ENCODE peak calls at places on chromosomes 3 and 15, in four cellular contexts. One of them, this sample, is unnamed.

GRCh38 chr3:165669502-165669901 is 167.7 kb downstream of the BCHE start:
- DNase-seq in bronchial epithelial cell: no peak
- DNase-seq in sigmoid colon: no peak
- DNase-seq in PC-3: peak; percentile 10
- DNase-seq in this sample: peak; percentile 63

GRCh38 chr15:65767895-65768294 is 24.2 kb downstream of the DENND4A start:
- DNase-seq in bronchial epithelial cell: no peak
- DNase-seq in sigmoid colon: no peak
- DNase-seq in PC-3: no peak
- DNase-seq in this sample: no peak

GRCh38 chr3:65907232-65908130 is 131.2 kb downstream of the MAGI1 start:
- DNase-seq in bronchial epithelial cell: no peak
- DNase-seq in PC-3: no peak
- DNase-seq in sigmoid colon: no peak
- DNase-seq in this sample: no peak

GRCh38 chr15:84653584-84653909 is 536 bp downstream of the WDR73 start:
- DNase-seq in bronchial epithelial cell: no peak
- DNase-seq in PC-3: no peak
- DNase-seq in sigmoid colon: no peak
- DNase-seq in this sample: no peak

GRCh38 chr3:100032262-100032661 is 82.0 kb downstream of the FILIP1L start:
- DNase-seq in PC-3: peak; percentile 27
- DNase-seq in bronchial epithelial cell: peak; percentile 89
- DNase-seq in sigmoid colon: no peak
- DNase-seq in this sample: no peak

GRCh38 chr15:89377842-89378698 is 43.4 kb upstream of the POLG start:
- DNase-seq in PC-3: peak; percentile 91
- DNase-seq in sigmoid colon: no peak
- DNase-seq in bronchial epithelial cell: peak; percentile 71
- DNase-seq in this sample: no peak

GRCh38 chr3:185781759-185782158 is 43.1 kb downstream of the IGF2BP2 start:
- DNase-seq in PC-3: peak; percentile 86
- DNase-seq in sigmoid colon: no peak
- DNase-seq in bronchial epithelial cell: peak; percentile 55
- DNase-seq in this sample: no peak

GRCh38 chr15:84967380-84967779 is 14.3 kb upstream of the PDE8A start:
- DNase-seq in sigmoid colon: no peak
- DNase-seq in PC-3: no peak
- DNase-seq in bronchial epithelial cell: no peak
- DNase-seq in this sample: no peak

GRCh38 chr3:128280466-128281455 is 127.5 kb downstream of the EEFSEC start:
- DNase-seq in sigmoid colon: no peak
- DNase-seq in bronchial epithelial cell: no peak
- DNase-seq in PC-3: no peak
- DNase-seq in this sample: no peak

GRCh38 chr3:10783360-10784346 is 32.4 kb upstream of the SLC6A11 start:
- DNase-seq in PC-3: peak; percentile 78
- DNase-seq in sigmoid colon: no peak
- DNase-seq in bronchial epithelial cell: peak; percentile 63
- DNase-seq in this sample: no peak

GRCh38 chr3:158991146-158991705 is 189.4 kb downstream of the MFSD1 start:
- DNase-seq in PC-3: peak; percentile 80
- DNase-seq in bronchial epithelial cell: peak; percentile 55
- DNase-seq in sigmoid colon: no peak
- DNase-seq in this sample: no peak

GRCh38 chr3:1404270-1404669 is 311.4 kb downstream of the CNTN6 start:
- DNase-seq in PC-3: no peak
- DNase-seq in bronchial epithelial cell: peak; percentile 2
- DNase-seq in sigmoid colon: no peak
- DNase-seq in this sample: peak; percentile 98

GRCh38 chr3:146504546-146505197 is 35.3 kb upstream of the PLSCR2 start:
- DNase-seq in PC-3: peak; percentile 62
- DNase-seq in bronchial epithelial cell: peak; percentile 53
- DNase-seq in sigmoid colon: no peak
- DNase-seq in this sample: no peak

GRCh38 chr3:22284559-22284958 is 533.5 kb upstream of the ZNF385D start:
- DNase-seq in sigmoid colon: no peak
- DNase-seq in bronchial epithelial cell: peak; percentile 29
- DNase-seq in PC-3: peak; percentile 78
- DNase-seq in this sample: no peak

GRCh38 chr15:32656091-32656860 is 14.8 kb downstream of the SCG5 start:
- DNase-seq in bronchial epithelial cell: peak; percentile 50
- DNase-seq in sigmoid colon: no peak
- DNase-seq in PC-3: peak; percentile 44
- DNase-seq in this sample: no peak

GRCh38 chr15:69141286-69141701 is 19.1 kb upstream of the GLCE start:
- DNase-seq in bronchial epithelial cell: no peak
- DNase-seq in sigmoid colon: no peak
- DNase-seq in PC-3: peak; percentile 55
- DNase-seq in this sample: no peak

GRCh38 chr3:58569287-58570001 is 7.7 kb downstream of the FAM107A start:
- DNase-seq in PC-3: no peak
- DNase-seq in sigmoid colon: peak; percentile 48
- DNase-seq in bronchial epithelial cell: no peak
- DNase-seq in this sample: no peak

DNA sequence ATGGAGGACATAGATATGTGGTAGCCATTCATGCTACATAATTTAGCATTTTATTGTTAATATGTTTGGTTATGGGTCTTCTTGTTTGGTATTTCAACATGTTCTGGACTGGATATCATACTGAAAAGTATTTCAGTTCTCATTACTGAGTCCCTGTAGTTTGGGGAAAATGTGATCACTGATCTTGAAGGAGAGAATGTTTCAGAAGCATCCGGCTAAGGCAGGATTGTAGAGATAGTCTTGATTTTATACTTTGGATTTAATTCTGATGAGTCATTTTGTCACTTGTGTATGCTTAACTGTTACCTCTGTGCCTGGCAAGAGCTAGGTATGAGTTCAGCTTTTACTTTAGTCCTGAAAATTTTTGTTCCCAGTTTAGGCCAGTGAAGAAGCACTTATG is 7.1 kb downstream of the CHD2 start:
- DNase-seq in sigmoid colon: no peak
- DNase-seq in PC-3: no peak
- DNase-seq in bronchial epithelial cell: peak; percentile 45
- DNase-seq in this sample: no peak
- H3K4me3 ChIP-seq in sigmoid colon: peak overlapping the region; percentile 7
- H3K4me3 ChIP-seq in PC-3: peak overlapping the region; percentile 48
- H3K4me3 ChIP-seq in bronchial epithelial cell: peak overlapping the region; percentile 14
- H3K4me3 ChIP-seq in this sample: no peak overlapping the region

GRCh38 chr3:8959683-8960082 is 3.6 kb downstream of the RAD18 start:
- DNase-seq in PC-3: no peak
- DNase-seq in bronchial epithelial cell: no peak
- DNase-seq in sigmoid colon: no peak
- DNase-seq in this sample: no peak

GRCh38 chr3:8952130-8952529 is 11.1 kb downstream of the RAD18 start:
- DNase-seq in bronchial epithelial cell: peak; percentile 53
- DNase-seq in PC-3: no peak
- DNase-seq in sigmoid colon: no peak
- DNase-seq in this sample: no peak

GRCh38 chr3:8953336-8953735 is 9.9 kb downstream of the RAD18 start:
- DNase-seq in bronchial epithelial cell: no peak
- DNase-seq in sigmoid colon: no peak
- DNase-seq in PC-3: no peak
- DNase-seq in this sample: no peak

GRCh38 chr3:8954938-8955763 is 8.1 kb downstream of the RAD18 start:
- DNase-seq in PC-3: no peak
- DNase-seq in bronchial epithelial cell: no peak
- DNase-seq in sigmoid colon: no peak
- DNase-seq in this sample: no peak
- TF ChIP-seq CTCF in PC-3: no peak
- TF ChIP-seq CTCF in bronchial epithelial cell: no peak
- TF ChIP-seq CTCF in sigmoid colon: no peak
- TF ChIP-seq CTCF in this sample: no peak

DNA sequence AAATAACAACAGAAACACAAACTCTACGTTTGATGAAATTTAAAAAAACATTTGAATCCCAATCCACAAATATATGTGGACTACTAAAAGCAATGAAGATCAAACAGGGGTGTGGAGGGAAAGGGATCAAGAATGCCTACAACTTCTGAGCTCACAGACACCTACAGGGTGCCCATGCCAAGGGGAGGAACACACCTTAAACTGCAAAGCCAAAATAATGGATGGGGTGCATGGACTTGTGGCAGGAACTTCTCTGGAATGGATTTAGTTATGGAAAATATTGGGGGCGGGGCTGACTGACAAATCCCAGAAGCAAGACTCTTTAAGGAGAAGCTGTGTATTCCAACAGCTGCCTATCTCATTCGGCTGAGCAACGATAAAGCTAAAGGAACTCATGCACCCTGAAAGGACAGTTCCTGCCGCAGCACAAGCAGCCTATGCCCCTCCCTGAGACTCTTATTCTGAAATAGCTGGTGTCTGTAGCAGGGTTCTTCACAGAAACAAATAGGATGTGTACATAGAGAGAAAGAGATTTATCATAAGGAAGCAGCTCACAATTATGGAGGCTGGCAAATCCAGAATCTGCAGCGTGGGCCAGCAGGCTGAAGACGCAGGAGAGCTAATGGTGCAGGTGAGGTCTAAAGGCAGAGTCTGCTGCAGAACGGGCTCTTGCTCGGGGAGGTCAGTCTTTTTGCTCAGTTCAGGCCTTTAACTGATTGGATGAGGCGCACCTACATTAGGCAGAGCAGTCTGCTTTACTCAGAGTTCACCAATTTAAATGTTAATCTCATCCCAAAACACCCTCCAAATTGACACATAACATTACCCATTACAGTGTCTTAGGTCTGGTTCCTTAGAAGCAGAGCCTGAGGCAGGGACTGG is 24.5 kb upstream of the PLA2G4D start:
- DNase-seq in sigmoid colon: no peak
- DNase-seq in PC-3: peak; percentile 48
- DNase-seq in bronchial epithelial cell: peak; percentile 58
- DNase-seq in this sample: no peak
- H3K4me3 ChIP-seq in sigmoid colon: no peak overlapping the region
- H3K4me3 ChIP-seq in PC-3: peak overlapping the region; percentile 41
- H3K4me3 ChIP-seq in bronchial epithelial cell: no peak overlapping the region
- H3K4me3 ChIP-seq in this sample: no peak overlapping the region

GRCh38 chr15:29734917-29735572 is 87.2 kb downstream of the TJP1 start:
- DNase-seq in sigmoid colon: no peak
- DNase-seq in PC-3: peak; percentile 77
- DNase-seq in bronchial epithelial cell: peak; percentile 67
- DNase-seq in this sample: peak; percentile 87

GRCh38 chr15:29736745-29737023 is 85.6 kb downstream of the TJP1 start:
- DNase-seq in sigmoid colon: no peak
- DNase-seq in PC-3: peak; percentile 56
- DNase-seq in bronchial epithelial cell: peak; percentile 81
- DNase-seq in this sample: peak; percentile 58

GRCh38 chr15:29736012-29736744 is 86.1 kb downstream of the TJP1 start:
- DNase-seq in PC-3: no peak
- DNase-seq in bronchial epithelial cell: no peak
- DNase-seq in sigmoid colon: no peak
- DNase-seq in this sample: no peak

DNA sequence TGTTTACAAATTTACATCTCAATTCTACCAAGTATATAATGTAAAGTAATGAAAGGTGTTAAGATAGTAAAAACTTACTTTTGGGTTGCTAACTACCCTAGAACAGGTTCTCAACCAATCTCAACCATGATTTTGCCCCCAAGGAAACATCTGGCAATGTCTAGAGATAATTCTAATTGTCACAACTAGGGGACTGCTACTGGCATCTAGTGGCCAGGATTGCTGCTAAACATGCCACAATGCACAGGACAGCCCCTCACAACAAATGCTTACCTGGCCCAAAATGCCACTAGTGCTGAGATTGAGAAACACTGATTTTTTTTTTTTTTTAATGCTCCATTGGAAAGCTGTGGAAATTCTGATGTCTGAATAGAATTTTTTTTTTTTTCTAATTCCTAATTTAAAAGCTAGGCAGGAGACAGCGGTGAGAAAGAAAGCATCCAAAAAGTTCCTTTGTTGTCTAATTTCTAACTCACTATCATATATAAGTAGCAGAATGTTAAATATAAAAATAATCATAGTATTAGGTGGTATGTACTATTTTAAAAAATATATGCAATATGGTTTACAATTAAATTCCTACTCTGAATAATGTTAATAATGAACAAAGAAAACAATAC is 81.5 kb downstream of the TJP1 start:
- DNase-seq in PC-3: peak; percentile 37
- DNase-seq in sigmoid colon: no peak
- DNase-seq in bronchial epithelial cell: no peak
- DNase-seq in this sample: no peak
- TF ChIP-seq CTCF in PC-3: peak; percentile 61
- TF ChIP-seq CTCF in sigmoid colon: no peak
- TF ChIP-seq CTCF in bronchial epithelial cell: no peak
- TF ChIP-seq CTCF in this sample: peak; percentile 43

GRCh38 chr3:19816631-19817030 is 117.4 kb downstream of the EFHB start:
- DNase-seq in PC-3: no peak
- DNase-seq in bronchial epithelial cell: no peak
- DNase-seq in sigmoid colon: no peak
- DNase-seq in this sample: no peak
- H3K4me3 ChIP-seq in PC-3: no peak overlapping the region
- H3K4me3 ChIP-seq in bronchial epithelial cell: no peak overlapping the region
- H3K4me3 ChIP-seq in sigmoid colon: no peak overlapping the region
- H3K4me3 ChIP-seq in this sample: no peak overlapping the region

DNA sequence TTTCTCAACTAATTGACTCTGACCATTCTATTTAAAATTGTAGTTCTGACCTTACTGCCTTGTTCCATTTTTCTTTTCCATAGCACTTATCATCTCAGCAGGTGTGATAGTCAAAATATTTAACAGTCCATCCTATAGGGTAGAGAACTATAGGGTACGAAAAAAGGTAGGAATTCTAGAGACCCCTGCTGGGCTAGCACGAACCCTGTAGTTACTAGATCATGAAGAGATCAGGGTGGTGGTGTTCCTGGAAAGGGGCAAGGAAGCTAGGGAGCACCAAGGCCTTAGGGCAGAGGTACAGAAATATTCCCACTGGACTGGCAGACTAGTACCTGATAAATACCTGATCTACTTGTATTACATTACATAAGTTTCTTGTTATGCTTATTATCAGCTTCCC is 31.9 kb upstream of the XIRP1 start:
- DNase-seq in bronchial epithelial cell: no peak
- DNase-seq in PC-3: no peak
- DNase-seq in sigmoid colon: no peak
- DNase-seq in this sample: no peak
- TF ChIP-seq CTCF in bronchial epithelial cell: no peak
- TF ChIP-seq CTCF in PC-3: no peak
- TF ChIP-seq CTCF in sigmoid colon: no peak
- TF ChIP-seq CTCF in this sample: no peak

GRCh38 chr3:13419356-13420050 is 619 bp downstream of the NUP210 start:
- DNase-seq in bronchial epithelial cell: no peak
- DNase-seq in sigmoid colon: no peak
- DNase-seq in PC-3: peak; percentile 37
- DNase-seq in this sample: no peak
- H3K4me3 ChIP-seq in bronchial epithelial cell: no peak overlapping the region
- H3K4me3 ChIP-seq in sigmoid colon: peak overlapping the region; percentile 61
- H3K4me3 ChIP-seq in PC-3: peak overlapping the region; percentile 73
- H3K4me3 ChIP-seq in this sample: peak overlapping the region; percentile 50

This sample was measured in retinal pigment epithelial cell.